ENCODE peak calls at places on chromosomes 7 and 10, in eight cellular contexts. I is HEK293T; M is fibroblast of mammary gland; K is SK-N-SH; X is heart left ventricle; G is heart right ventricle; E is stimulated activated CD8-positive, alpha-beta memory T cell treated with anti-CD3 and anti-CD28 coated beads, Interleukin-4, amount 100 ng/mL, for 1 hour; P is MCF 10A. S is an unnamed sample.

GRCh38 chr10:49601857-49602256 is 8.3 kb upstream of the SLC18A3 start:
- DNase-seq in I (no peak), M (peak), K (no peak), X (no peak), G (no peak), E (no peak), P (peak), S (no peak)

GRCh38 chr7:42677751-42678231 is 234.1 kb downstream of the C7orf25 start:
- DNase-seq in I (no peak), M (peak), K (no peak), X (no peak), G (no peak), E (no peak), P (peak), S (no peak)

GRCh38 chr10:114694735-114695134 is 36.7 kb upstream of the ABLIM1 start:
- DNase-seq in I (peak), M (no peak), K (peak), X (no peak), G (no peak), E (no peak), P (peak), S (peak)

GRCh38 chr7:107078517-107078966 is 34.0 kb downstream of the PRKAR2B start:
- DNase-seq in I (no peak), M (peak), K (peak), X (no peak), G (no peak), E (no peak), P (peak), S (no peak)

GRCh38 chr7:27453702-27454405 is 208.8 kb downstream of the HIBADH start:
- DNase-seq in I (no peak), M (peak), K (peak), X (no peak), G (no peak), E (no peak), P (no peak), S (no peak)

GRCh38 chr10:119762805-119763798 is 37.3 kb downstream of the INPP5F start:
- DNase-seq in I (no peak), M (no peak), K (no peak), X (no peak), G (no peak), E (no peak), P (no peak), S (no peak)

GRCh38 chr10:112307631-112308502 is 24.7 kb downstream of the TECTB start:
- DNase-seq in I (peak), M (peak), K (peak), X (no peak), G (no peak), E (no peak), P (peak), S (peak)

GRCh38 chr10:104300736-104301292 is 31.8 kb downstream of the GSTO2 start:
- DNase-seq in I (no peak), M (peak), K (peak), X (peak), G (peak), E (no peak), P (peak), S (no peak)

GRCh38 chr10:22042557-22043326 is 39.2 kb upstream of the DNAJC1 start:
- DNase-seq in I (peak), M (no peak), K (no peak), X (no peak), G (no peak), E (no peak), P (peak), S (no peak)

GRCh38 chr7:137915266-137915665 is 68.5 kb upstream of the DGKI start:
- DNase-seq in I (no peak), M (no peak), K (no peak), X (no peak), G (no peak), E (no peak), P (no peak), S (no peak)

GRCh38 chr10:3389093-3389492 is 216.5 kb upstream of the PITRM1 start:
- DNase-seq in I (no peak), M (no peak), K (no peak), X (no peak), G (no peak), E (no peak), P (no peak), S (no peak)

GRCh38 chr7:2193575-2194305 is 39.0 kb downstream of the MAD1L1 start:
- DNase-seq in I (no peak), M (no peak), K (no peak), X (no peak), G (no peak), E (no peak), P (no peak), S (no peak)

GRCh38 chr7:22579961-22580360 is 80.0 kb upstream of the STEAP1B start:
- DNase-seq in I (no peak), M (no peak), K (no peak), X (no peak), G (no peak), E (no peak), P (no peak), S (no peak)

GRCh38 chr7:121547341-121548092 is 151.4 kb upstream of the FAM3C start:
- DNase-seq in I (peak), M (peak), K (peak), X (no peak), G (no peak), E (no peak), P (peak), S (no peak)

GRCh38 chr10:132574783-132575319 is 37.3 kb downstream of the INPP5A start:
- DNase-seq in I (no peak), M (no peak), K (no peak), X (no peak), G (no peak), E (no peak), P (no peak), S (no peak)

GRCh38 chr10:107978455-107978854 is 813.9 kb upstream of the SORCS1 start:
- DNase-seq in I (no peak), M (no peak), K (no peak), X (no peak), G (no peak), E (no peak), P (no peak), S (no peak)

GRCh38 chr10:12875100-12875499 is 126.4 kb downstream of the CCDC3 start:
- DNase-seq in I (no peak), M (no peak), K (no peak), X (no peak), G (no peak), E (no peak), P (no peak), S (no peak)

S was measured in progenitor cell of endocrine pancreas.